ENCODE peak calls at places on chromosomes 1 and 21, in nine cellular contexts. D is heart left ventricle, N is caudate nucleus, X is epithelial cell of prostate, O is left ventricle myocardium inferior, S is ovary, R is prostate gland, F is colonic mucosa, L is breast epithelium. A is an unnamed sample.

GRCh38 chr21:27329255-27329851 is 362.5 kb upstream of the ADAMTS5 start:
- DNase-seq in D (no peak), N (no peak), X (no peak), O (no peak), S (no peak), R (no peak), F (no peak), L (no peak), A (no peak)

GRCh38 chr1:164363980-164364379 is 195.0 kb upstream of the PBX1 start:
- DNase-seq in D (no peak), N (no peak), X (no peak), O (no peak), S (no peak), R (no peak), F (no peak), L (no peak), A (no peak)

GRCh38 chr1:64197076-64197475 is 6.3 kb upstream of the UBE2U start:
- DNase-seq in D (no peak), N (no peak), X (no peak), O (no peak), S (no peak), R (no peak), F (no peak), L (no peak), A (no peak)

GRCh38 chr1:243734311-243734700 is 115.7 kb downstream of the AKT3 start:
- DNase-seq in D (no peak), N (no peak), X (peak; percentile 50), O (no peak), S (no peak), R (no peak), F (no peak), L (no peak), A (no peak)

GRCh38 chr1:235357485-235358378 is 9.5 kb upstream of the TBCE start:
- DNase-seq in D (no peak), N (no peak), X (no peak), O (no peak), S (no peak), R (no peak), F (no peak), L (no peak), A (no peak)

GRCh38 chr1:6648556-6648955 is 23.9 kb downstream of the THAP3 start:
- DNase-seq in D (no peak), N (no peak), X (no peak), O (no peak), S (no peak), R (no peak), F (no peak), L (no peak), A (no peak)

GRCh38 chr1:30166194-30166593 is 557.2 kb downstream of the MATN1 start:
- DNase-seq in D (no peak), N (no peak), X (no peak), O (no peak), S (no peak), R (no peak), F (no peak), L (no peak), A (no peak)

GRCh38 chr1:53525595-53525994 is 66.4 kb downstream of the DMRTB1 start:
- DNase-seq in D (no peak), N (no peak), X (no peak), O (no peak), S (no peak), R (no peak), F (no peak), L (no peak), A (no peak)

GRCh38 chr21:34704119-34704518 is 35.3 kb downstream of the CLIC6 start:
- DNase-seq in D (no peak), N (no peak), X (no peak), O (no peak), S (no peak), R (peak; percentile 26), F (no peak), L (peak; percentile 35), A (no peak)

GRCh38 chr1:21357161-21357560 is 66.9 kb upstream of the ECE1 start:
- DNase-seq in D (no peak), N (no peak), X (no peak), O (no peak), S (no peak), R (no peak), F (no peak), L (no peak), A (no peak)

GRCh38 chr1:116857092-116857491 is 52.6 kb upstream of the PTGFRN start:
- DNase-seq in D (no peak), N (no peak), X (no peak), O (no peak), S (no peak), R (no peak), F (no peak), L (no peak), A (no peak)

GRCh38 chr1:151934048-151934493 is 24.8 kb upstream of the THEM4 start:
- DNase-seq in D (no peak), N (no peak), X (no peak), O (no peak), S (peak; percentile 26), R (peak; percentile 52), F (peak; percentile 74), L (no peak), A (no peak)

GRCh38 chr1:79852004-79852403 is 845.5 kb upstream of the ADGRL4 start:
- DNase-seq in D (no peak), N (no peak), X (no peak), O (no peak), S (no peak), R (no peak), F (no peak), L (no peak), A (no peak)

GRCh38 chr1:201154389-201155165 is at the start of gene TMEM9:
- DNase-seq in D (peak; percentile 97), N (peak; percentile 88), X (peak; percentile 48), O (peak; percentile 96), S (peak; percentile 97), R (peak; percentile 98), F (peak; percentile 100), L (peak; percentile 96), A (peak; percentile 93)
- H3K27ac ChIP-seq in D (peak within 1 kb of the TSS; percentile 39), N (peak within 1 kb of the TSS; percentile 29), X (no peak within 1 kb of the TSS), O (peak within 1 kb of the TSS; percentile 69), S (peak within 1 kb of the TSS; percentile 23), R (peak within 1 kb of the TSS; percentile 73), F (no peak within 1 kb of the TSS), L (peak within 1 kb of the TSS; percentile 79), A (peak within 1 kb of the TSS; percentile 24)

DNA sequence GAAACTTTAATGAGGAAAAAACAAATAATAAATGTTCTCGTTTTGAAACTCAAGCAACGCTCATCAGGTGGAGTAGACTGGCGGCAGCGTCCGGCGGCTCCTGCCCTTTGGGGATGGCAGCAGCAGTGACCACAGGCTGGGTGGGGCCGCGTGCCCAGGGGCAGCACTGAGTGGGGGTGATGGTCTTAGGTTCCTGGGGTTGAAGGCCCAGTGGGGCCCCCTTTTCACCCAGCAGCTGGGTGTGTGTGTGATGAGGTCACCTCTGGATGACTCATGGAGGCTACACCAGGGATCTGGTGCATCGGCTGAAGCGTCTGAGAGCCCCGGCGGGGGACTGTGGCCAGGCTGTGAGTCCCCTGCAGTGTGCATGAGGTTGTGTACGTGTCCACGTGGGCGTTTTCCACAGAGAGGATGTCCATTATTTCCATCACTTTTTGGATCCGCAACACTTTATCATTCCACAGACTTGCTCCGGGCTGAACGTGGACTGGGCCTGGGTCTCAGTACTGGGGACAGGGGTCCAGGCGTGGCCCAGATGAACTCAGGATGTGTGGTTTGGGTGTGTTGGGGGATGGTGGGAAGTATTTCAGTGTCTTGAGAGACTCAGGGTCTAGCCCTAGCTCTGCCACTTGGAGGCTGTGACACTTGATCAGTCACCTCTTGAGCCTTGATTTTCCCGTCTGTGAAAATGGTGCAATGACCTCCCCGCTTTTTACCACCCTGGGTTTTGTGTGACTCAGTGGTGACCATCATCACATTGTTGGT is 25.6 kb downstream of the LDLRAP1 start:
- DNase-seq in D (peak; percentile 67), N (no peak), X (peak; percentile 49), O (no peak), S (peak; percentile 43), R (peak; percentile 52), F (no peak), L (peak; percentile 46), A (peak; percentile 37)
- H3K27ac ChIP-seq in D (peak overlapping the region; percentile 72), N (peak overlapping the region; percentile 49), X (peak overlapping the region; percentile 97), O (peak overlapping the region; percentile 83), S (no peak overlapping the region), R (peak overlapping the region; percentile 91), F (no peak overlapping the region), L (peak overlapping the region; percentile 86), A (peak overlapping the region; percentile 98)

GRCh38 chr1:156815851-156816536 is 654 bp downstream of the SH2D2A start:
- DNase-seq in D (peak; percentile 43), N (no peak), X (no peak), O (no peak), S (no peak), R (no peak), F (no peak), L (no peak), A (no peak)
- H3K27ac ChIP-seq in D (peak overlapping the region; percentile 63), N (no peak overlapping the region), X (peak overlapping the region; percentile 55), O (peak overlapping the region; percentile 81), S (peak overlapping the region; percentile 30), R (peak overlapping the region; percentile 61), F (peak overlapping the region; percentile 46), L (peak overlapping the region; percentile 41), A (no peak overlapping the region)

GRCh38 chr1:43763497-43763973 is 56.2 kb downstream of the ST3GAL3 start:
- DNase-seq in D (peak; percentile 71), N (peak; percentile 42), X (peak; percentile 46), O (peak; percentile 30), S (peak; percentile 59), R (peak; percentile 84), F (peak; percentile 80), L (peak; percentile 82), A (peak; percentile 53)
- H3K27ac ChIP-seq in D (no peak overlapping the region), N (no peak overlapping the region), X (peak overlapping the region; percentile 99), O (no peak overlapping the region), S (no peak overlapping the region), R (no peak overlapping the region), F (no peak overlapping the region), L (no peak overlapping the region), A (no peak overlapping the region)

GRCh38 chr1:16017076-16017460 is 775 bp downstream of the HSPB7 start:
- DNase-seq in D (no peak), N (no peak), X (no peak), O (no peak), S (peak; percentile 28), R (no peak), F (no peak), L (no peak), A (no peak)

GRCh38 chr1:16017461-16018303 is at the start of gene HSPB7:
- DNase-seq in D (peak; percentile 96), N (no peak), X (no peak), O (peak; percentile 90), S (peak; percentile 97), R (peak; percentile 36), F (peak; percentile 50), L (peak; percentile 54), A (peak; percentile 24)

GRCh38 chr1:16019580-16020277 is 1.9 kb upstream of the HSPB7 start:
- DNase-seq in D (peak; percentile 92), N (no peak), X (no peak), O (peak; percentile 74), S (peak; percentile 40), R (no peak), F (no peak), L (no peak), A (no peak)

GRCh38 chr1:16018749-16019515 is 1.1 kb upstream of the HSPB7 start:
- DNase-seq in D (peak; percentile 61), N (no peak), X (no peak), O (peak; percentile 33), S (peak; percentile 31), R (no peak), F (no peak), L (no peak), A (no peak)

GRCh38 chr1:16018308-16018707 is 465 bp upstream of the HSPB7 start:
- DNase-seq in D (peak; percentile 57), N (no peak), X (no peak), O (peak; percentile 31), S (no peak), R (no peak), F (no peak), L (no peak), A (no peak)
- H3K27ac ChIP-seq in D (peak overlapping the region; percentile 95), N (peak overlapping the region; percentile 67), X (no peak overlapping the region), O (peak overlapping the region; percentile 97), S (peak overlapping the region; percentile 94), R (peak overlapping the region; percentile 84), F (peak overlapping the region; percentile 46), L (peak overlapping the region; percentile 85), A (peak overlapping the region; percentile 44)

GRCh38 chr1:8182034-8182761 is 135.7 kb upstream of the SLC45A1 start:
- DNase-seq in D (no peak), N (no peak), X (peak; percentile 99), O (no peak), S (no peak), R (peak; percentile 82), F (no peak), L (no peak), A (no peak)
- H3K27ac ChIP-seq in D (no peak overlapping the region), N (no peak overlapping the region), X (peak overlapping the region; percentile 99), O (peak overlapping the region; percentile 62), S (no peak overlapping the region), R (peak overlapping the region; percentile 68), F (peak overlapping the region; percentile 61), L (peak overlapping the region; percentile 46), A (no peak overlapping the region)